ENCODE peak calls at places on chromosome 11, in eight cellular contexts. One of them, this sample, is unnamed.

GRCh38 chr11:59266491-59266890 is 53.8 kb upstream of the MPEG1 start:
- DNase-seq in CD4-positive, alpha-beta T cell: no peak
- DNase-seq in HFF-Myc: no peak
- DNase-seq in nephron progenitor cell: no peak
- DNase-seq in H9: no peak
- DNase-seq in progenitor cell of endocrine pancreas: no peak
- DNase-seq in fibroblast of lung: no peak
- DNase-seq in IMR-90: no peak
- DNase-seq in this sample: no peak

GRCh38 chr11:24093410-24093809 is 403.4 kb upstream of the LUZP2 start:
- DNase-seq in CD4-positive, alpha-beta T cell: no peak
- DNase-seq in HFF-Myc: no peak
- DNase-seq in nephron progenitor cell: no peak
- DNase-seq in H9: no peak
- DNase-seq in progenitor cell of endocrine pancreas: no peak
- DNase-seq in fibroblast of lung: no peak
- DNase-seq in IMR-90: no peak
- DNase-seq in this sample: no peak

GRCh38 chr11:70883323-70883940 is 368.9 kb downstream of the SHANK2 start:
- DNase-seq in CD4-positive, alpha-beta T cell: no peak
- DNase-seq in HFF-Myc: no peak
- DNase-seq in nephron progenitor cell: no peak
- DNase-seq in H9: no peak
- DNase-seq in progenitor cell of endocrine pancreas: no peak
- DNase-seq in fibroblast of lung: no peak
- DNase-seq in IMR-90: no peak
- DNase-seq in this sample: no peak

GRCh38 chr11:556175-556699 is 4.3 kb downstream of the LMNTD2 start:
- DNase-seq in CD4-positive, alpha-beta T cell: no peak
- DNase-seq in HFF-Myc: no peak
- DNase-seq in nephron progenitor cell: peak
- DNase-seq in H9: no peak
- DNase-seq in progenitor cell of endocrine pancreas: no peak
- DNase-seq in fibroblast of lung: no peak
- DNase-seq in IMR-90: no peak
- DNase-seq in this sample: no peak

GRCh38 chr11:69914286-69915150 is 95.3 kb upstream of the FGF3 start:
- DNase-seq in CD4-positive, alpha-beta T cell: no peak
- DNase-seq in HFF-Myc: no peak
- DNase-seq in nephron progenitor cell: no peak
- DNase-seq in H9: peak
- DNase-seq in progenitor cell of endocrine pancreas: no peak
- DNase-seq in fibroblast of lung: no peak
- DNase-seq in IMR-90: no peak
- DNase-seq in this sample: peak

GRCh38 chr11:45805305-45806071 is 539 bp downstream of the SLC35C1 start:
- DNase-seq in CD4-positive, alpha-beta T cell: no peak
- DNase-seq in HFF-Myc: no peak
- DNase-seq in nephron progenitor cell: peak
- DNase-seq in H9: peak
- DNase-seq in progenitor cell of endocrine pancreas: no peak
- DNase-seq in fibroblast of lung: peak
- DNase-seq in IMR-90: peak
- DNase-seq in this sample: peak

GRCh38 chr11:69353696-69354544 is 60.0 kb downstream of the MYEOV start:
- DNase-seq in CD4-positive, alpha-beta T cell: no peak
- DNase-seq in HFF-Myc: no peak
- DNase-seq in nephron progenitor cell: no peak
- DNase-seq in H9: no peak
- DNase-seq in progenitor cell of endocrine pancreas: no peak
- DNase-seq in fibroblast of lung: no peak
- DNase-seq in IMR-90: no peak
- DNase-seq in this sample: peak

GRCh38 chr11:57410287-57410686 is 16.6 kb downstream of the SLC43A3 start:
- DNase-seq in CD4-positive, alpha-beta T cell: no peak
- DNase-seq in HFF-Myc: no peak
- DNase-seq in nephron progenitor cell: no peak
- DNase-seq in H9: no peak
- DNase-seq in progenitor cell of endocrine pancreas: no peak
- DNase-seq in fibroblast of lung: peak
- DNase-seq in IMR-90: peak
- DNase-seq in this sample: no peak

GRCh38 chr11:73003083-73003482 is 139.0 kb downstream of the FCHSD2 start:
- DNase-seq in CD4-positive, alpha-beta T cell: no peak
- DNase-seq in HFF-Myc: no peak
- DNase-seq in nephron progenitor cell: no peak
- DNase-seq in H9: no peak
- DNase-seq in progenitor cell of endocrine pancreas: no peak
- DNase-seq in fibroblast of lung: no peak
- DNase-seq in IMR-90: no peak
- DNase-seq in this sample: no peak

GRCh38 chr11:127474735-127475134 is 474.2 kb upstream of the KIRREL3 start:
- DNase-seq in CD4-positive, alpha-beta T cell: no peak
- DNase-seq in HFF-Myc: no peak
- DNase-seq in nephron progenitor cell: peak
- DNase-seq in H9: no peak
- DNase-seq in progenitor cell of endocrine pancreas: no peak
- DNase-seq in fibroblast of lung: no peak
- DNase-seq in IMR-90: no peak
- DNase-seq in this sample: no peak

GRCh38 chr11:68263444-68264035 is 8.2 kb downstream of the C11orf24 start:
- DNase-seq in CD4-positive, alpha-beta T cell: no peak
- DNase-seq in HFF-Myc: no peak
- DNase-seq in nephron progenitor cell: no peak
- DNase-seq in H9: peak
- DNase-seq in progenitor cell of endocrine pancreas: no peak
- DNase-seq in fibroblast of lung: no peak
- DNase-seq in IMR-90: no peak
- DNase-seq in this sample: no peak

GRCh38 chr11:16194566-16194965 is 161.8 kb downstream of the SOX6 start:
- DNase-seq in CD4-positive, alpha-beta T cell: no peak
- DNase-seq in HFF-Myc: no peak
- DNase-seq in nephron progenitor cell: no peak
- DNase-seq in H9: no peak
- DNase-seq in progenitor cell of endocrine pancreas: no peak
- DNase-seq in fibroblast of lung: no peak
- DNase-seq in IMR-90: peak
- DNase-seq in this sample: no peak

GRCh38 chr11:8237453-8237852 is 26.2 kb downstream of the LMO1 start:
- DNase-seq in CD4-positive, alpha-beta T cell: no peak
- DNase-seq in HFF-Myc: no peak
- DNase-seq in nephron progenitor cell: no peak
- DNase-seq in H9: no peak
- DNase-seq in progenitor cell of endocrine pancreas: no peak
- DNase-seq in fibroblast of lung: no peak
- DNase-seq in IMR-90: no peak
- DNase-seq in this sample: peak

GRCh38 chr11:64007629-64008282 is 21.5 kb downstream of the OTUB1 start:
- DNase-seq in CD4-positive, alpha-beta T cell: no peak
- DNase-seq in HFF-Myc: no peak
- DNase-seq in nephron progenitor cell: peak
- DNase-seq in H9: peak
- DNase-seq in progenitor cell of endocrine pancreas: peak
- DNase-seq in fibroblast of lung: peak
- DNase-seq in IMR-90: no peak
- DNase-seq in this sample: peak

GRCh38 chr11:35463211-35463810 is 44.0 kb upstream of the SLC1A2 start:
- DNase-seq in CD4-positive, alpha-beta T cell: no peak
- DNase-seq in HFF-Myc: no peak
- DNase-seq in nephron progenitor cell: no peak
- DNase-seq in H9: no peak
- DNase-seq in progenitor cell of endocrine pancreas: no peak
- DNase-seq in fibroblast of lung: no peak
- DNase-seq in IMR-90: no peak
- DNase-seq in this sample: no peak

DNA sequence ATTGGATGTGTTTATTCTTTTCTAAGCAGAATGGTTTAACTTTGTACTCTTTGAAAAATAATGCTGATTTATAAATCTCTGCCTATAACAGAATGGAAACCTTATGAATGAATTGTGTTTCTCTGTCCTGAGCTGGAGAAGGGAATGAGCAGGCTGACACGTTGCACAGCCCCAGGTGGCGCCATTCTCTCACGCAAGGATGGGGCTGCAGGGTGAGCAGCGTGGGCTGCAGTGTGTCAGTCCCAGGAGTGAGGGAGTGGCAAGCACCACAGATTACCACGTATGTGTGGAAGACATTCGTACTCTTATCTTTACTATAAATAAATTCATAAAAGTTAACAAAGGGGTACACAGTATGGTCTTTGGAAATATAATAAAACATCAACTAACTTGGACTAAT is 33.4 kb downstream of the FDX1 start:
- DNase-seq in CD4-positive, alpha-beta T cell: no peak
- DNase-seq in HFF-Myc: no peak
- DNase-seq in nephron progenitor cell: peak
- DNase-seq in H9: peak
- DNase-seq in progenitor cell of endocrine pancreas: no peak
- DNase-seq in fibroblast of lung: peak
- DNase-seq in IMR-90: peak
- DNase-seq in this sample: peak
- TF ChIP-seq CTCF in CD4-positive, alpha-beta T cell: no peak
- TF ChIP-seq CTCF in HFF-Myc: peak
- TF ChIP-seq CTCF in nephron progenitor cell: peak
- TF ChIP-seq CTCF in H9: peak
- TF ChIP-seq CTCF in progenitor cell of endocrine pancreas: peak
- TF ChIP-seq CTCF in fibroblast of lung: peak
- TF ChIP-seq CTCF in IMR-90: peak
- TF ChIP-seq CTCF in this sample: peak

GRCh38 chr11:11163256-11163655 is 189.8 kb downstream of the CSNK2A3 start:
- DNase-seq in CD4-positive, alpha-beta T cell: no peak
- DNase-seq in HFF-Myc: no peak
- DNase-seq in nephron progenitor cell: no peak
- DNase-seq in H9: peak
- DNase-seq in progenitor cell of endocrine pancreas: no peak
- DNase-seq in fibroblast of lung: no peak
- DNase-seq in IMR-90: no peak
- DNase-seq in this sample: no peak
- TF ChIP-seq CTCF in CD4-positive, alpha-beta T cell: no peak
- TF ChIP-seq CTCF in HFF-Myc: no peak
- TF ChIP-seq CTCF in nephron progenitor cell: peak
- TF ChIP-seq CTCF in H9: peak
- TF ChIP-seq CTCF in progenitor cell of endocrine pancreas: peak
- TF ChIP-seq CTCF in fibroblast of lung: peak
- TF ChIP-seq CTCF in IMR-90: peak
- TF ChIP-seq CTCF in this sample: peak

GRCh38 chr11:2891901-2892214 is 6.3 kb upstream of the CDKN1C start:
- DNase-seq in CD4-positive, alpha-beta T cell: no peak
- DNase-seq in HFF-Myc: no peak
- DNase-seq in nephron progenitor cell: no peak
- DNase-seq in H9: no peak
- DNase-seq in progenitor cell of endocrine pancreas: no peak
- DNase-seq in fibroblast of lung: no peak
- DNase-seq in IMR-90: peak
- DNase-seq in this sample: no peak

GRCh38 chr11:2893935-2894334 is 8.4 kb upstream of the CDKN1C start:
- DNase-seq in CD4-positive, alpha-beta T cell: no peak
- DNase-seq in HFF-Myc: no peak
- DNase-seq in nephron progenitor cell: no peak
- DNase-seq in H9: no peak
- DNase-seq in progenitor cell of endocrine pancreas: no peak
- DNase-seq in fibroblast of lung: no peak
- DNase-seq in IMR-90: no peak
- DNase-seq in this sample: no peak

GRCh38 chr11:2892215-2893020 is 6.8 kb upstream of the CDKN1C start:
- DNase-seq in CD4-positive, alpha-beta T cell: peak
- DNase-seq in HFF-Myc: no peak
- DNase-seq in nephron progenitor cell: peak
- DNase-seq in H9: peak
- DNase-seq in progenitor cell of endocrine pancreas: peak
- DNase-seq in fibroblast of lung: peak
- DNase-seq in IMR-90: peak
- DNase-seq in this sample: peak

GRCh38 chr11:2891291-2891690 is 5.7 kb upstream of the CDKN1C start:
- DNase-seq in CD4-positive, alpha-beta T cell: no peak
- DNase-seq in HFF-Myc: no peak
- DNase-seq in nephron progenitor cell: no peak
- DNase-seq in H9: no peak
- DNase-seq in progenitor cell of endocrine pancreas: no peak
- DNase-seq in fibroblast of lung: peak
- DNase-seq in IMR-90: no peak
- DNase-seq in this sample: no peak

DNA sequence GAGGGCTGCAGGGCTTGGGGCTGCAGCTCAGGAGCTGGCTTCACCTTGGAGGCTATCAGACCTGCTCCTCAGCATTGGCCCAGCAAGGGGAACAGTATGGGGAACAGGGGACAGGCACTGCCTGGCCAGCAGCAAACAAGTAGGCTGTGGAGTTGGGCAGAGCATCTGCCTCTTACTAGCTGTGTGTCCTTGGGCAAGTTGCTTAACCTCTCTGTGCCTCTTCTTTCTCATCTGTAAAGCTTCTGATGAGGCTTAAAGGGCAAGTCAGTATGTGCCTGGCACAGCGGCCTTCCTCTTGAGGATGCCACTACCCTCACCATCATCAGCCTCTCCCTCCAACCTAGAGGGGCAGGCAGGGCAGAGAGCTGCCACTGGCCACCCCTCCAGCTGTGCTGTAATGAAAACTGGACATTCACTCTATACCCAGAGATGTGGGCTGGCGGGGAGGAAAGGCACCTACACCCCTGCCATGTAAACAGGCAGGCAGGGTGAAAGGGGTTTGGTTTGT is 7.5 kb upstream of the CDKN1C start:
- DNase-seq in CD4-positive, alpha-beta T cell: no peak
- DNase-seq in HFF-Myc: no peak
- DNase-seq in nephron progenitor cell: no peak
- DNase-seq in H9: no peak
- DNase-seq in progenitor cell of endocrine pancreas: no peak
- DNase-seq in fibroblast of lung: no peak
- DNase-seq in IMR-90: no peak
- DNase-seq in this sample: no peak
- TF ChIP-seq CTCF in CD4-positive, alpha-beta T cell: no peak
- TF ChIP-seq CTCF in HFF-Myc: no peak
- TF ChIP-seq CTCF in nephron progenitor cell: no peak
- TF ChIP-seq CTCF in H9: no peak
- TF ChIP-seq CTCF in progenitor cell of endocrine pancreas: no peak
- TF ChIP-seq CTCF in fibroblast of lung: no peak
- TF ChIP-seq CTCF in IMR-90: no peak
- TF ChIP-seq CTCF in this sample: no peak

DNA sequence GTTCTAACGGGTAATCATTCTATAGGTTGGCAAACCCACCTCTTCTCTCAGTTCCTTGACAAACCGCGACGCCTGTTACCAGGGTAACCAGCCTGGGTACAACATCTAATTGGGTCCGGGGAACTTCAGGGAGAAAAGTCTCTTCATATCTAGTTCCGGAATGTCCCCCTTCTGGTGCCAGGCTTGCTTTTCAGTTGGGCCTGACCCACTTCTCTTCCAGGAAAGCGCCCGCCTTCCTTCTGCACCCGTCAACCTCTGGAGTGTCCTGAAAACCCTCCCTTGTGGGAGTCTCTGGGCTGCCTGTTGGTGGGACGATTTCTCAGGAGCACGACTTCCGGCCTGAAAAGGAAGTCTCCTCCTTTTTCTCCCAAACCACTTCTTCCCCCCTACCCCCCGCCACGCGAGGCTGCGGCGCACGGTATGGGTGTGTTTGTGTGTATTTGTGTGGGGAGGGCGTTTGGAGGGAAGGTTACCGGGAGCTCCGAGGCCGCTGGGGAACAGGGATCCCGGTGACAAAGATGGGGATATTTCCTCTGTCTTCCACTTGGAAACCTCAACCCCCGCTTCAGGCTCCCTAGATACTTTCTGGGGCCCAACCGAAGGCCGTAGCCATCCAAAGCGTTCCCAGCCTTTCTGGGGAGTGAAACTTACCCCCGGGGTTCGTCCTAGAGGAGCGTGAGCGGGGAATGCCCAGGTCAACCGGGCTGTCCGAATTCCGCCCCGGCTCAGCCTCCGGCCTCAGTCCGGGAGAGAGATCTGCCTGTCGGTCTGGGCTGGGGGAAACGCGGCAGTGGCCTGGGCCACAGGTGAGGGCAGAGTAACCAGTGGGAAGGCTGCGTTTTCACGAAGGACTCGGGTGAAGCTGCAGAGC is at the start of the genes NKAPD1 and PIH1D2:
- DNase-seq in CD4-positive, alpha-beta T cell: peak
- DNase-seq in HFF-Myc: peak
- DNase-seq in nephron progenitor cell: peak
- DNase-seq in H9: peak
- DNase-seq in progenitor cell of endocrine pancreas: peak
- DNase-seq in fibroblast of lung: peak
- DNase-seq in IMR-90: peak
- DNase-seq in this sample: peak
- TF ChIP-seq CTCF in CD4-positive, alpha-beta T cell: no peak
- TF ChIP-seq CTCF in HFF-Myc: no peak
- TF ChIP-seq CTCF in nephron progenitor cell: no peak
- TF ChIP-seq CTCF in H9: no peak
- TF ChIP-seq CTCF in progenitor cell of endocrine pancreas: no peak
- TF ChIP-seq CTCF in fibroblast of lung: peak
- TF ChIP-seq CTCF in IMR-90: no peak
- TF ChIP-seq CTCF in this sample: no peak